ENCODE peak calls at places on chromosomes 13 and 19, in five cellular contexts. E, B, N, W and A are unnamed samples.

GRCh38 chr19:10655457-10656312 is 1.5 kb downstream of the ILF3 start:
- DNase-seq in E (no peak), B (no peak), N (peak), W (no peak), A (peak)

GRCh38 chr19:47001584-47001983 is 18.1 kb upstream of the NPAS1 start:
- DNase-seq in E (no peak), B (no peak), N (no peak), W (no peak), A (no peak)

GRCh38 chr13:74299688-74300087 is 165.5 kb upstream of the KLF12 start:
- DNase-seq in E (no peak), B (no peak), N (no peak), W (no peak), A (no peak)

GRCh38 chr13:101618440-101619187 is 166.1 kb downstream of the ITGBL1 start:
- DNase-seq in E (no peak), B (no peak), N (no peak), W (no peak), A (no peak)

GRCh38 chr19:40623403-40624239 is 22.5 kb downstream of the LTBP4 start:
- DNase-seq in E (no peak), B (no peak), N (peak), W (no peak), A (no peak)

GRCh38 chr13:111516712-111517640 is 196.5 kb downstream of the TEX29 start:
- DNase-seq in E (no peak), B (no peak), N (peak), W (no peak), A (no peak)

GRCh38 chr19:49492573-49493411 is 3.4 kb upstream of the RPS11 start:
- DNase-seq in E (no peak), B (no peak), N (no peak), W (no peak), A (no peak)

GRCh38 chr13:26052136-26052736 is 420 bp upstream of the SHISA2 start:
- DNase-seq in E (no peak), B (no peak), N (no peak), W (no peak), A (no peak)

GRCh38 chr13:29693297-29693945 is 97.9 kb upstream of the SLC7A1 start:
- DNase-seq in E (no peak), B (no peak), N (no peak), W (no peak), A (no peak)

GRCh38 chr19:12331211-12331941 is 2.1 kb downstream of the ZNF563 start:
- DNase-seq in E (no peak), B (peak), N (no peak), W (no peak), A (no peak)

GRCh38 chr13:113041293-113041690 is 64.3 kb upstream of the F7 start:
- DNase-seq in E (no peak), B (no peak), N (no peak), W (peak), A (no peak)

GRCh38 chr13:97310809-97311436 is 88.8 kb downstream of the MBNL2 start:
- DNase-seq in E (no peak), B (no peak), N (peak), W (no peak), A (no peak)

GRCh38 chr13:29457299-29457698 is 138.2 kb downstream of the SLC7A1 start:
- DNase-seq in E (no peak), B (no peak), N (no peak), W (no peak), A (peak)

GRCh38 chr13:98284677-98285076 is 107.6 kb upstream of the RNF113B start:
- DNase-seq in E (no peak), B (no peak), N (no peak), W (no peak), A (no peak)